ENCODE peak calls at places on chromosomes 13 and 19, in four cellular contexts. U is GM23338, H is HFFc6, T is progenitor cell of endocrine pancreas. G is an unnamed sample.

GRCh38 chr13:93562676-93563075 is 336.1 kb downstream of the GPC6 start:
- DNase-seq in U (no peak), H (no peak), T (no peak), G (no peak)

GRCh38 chr13:97430296-97430695 is 3.7 kb upstream of the RAP2A start:
- DNase-seq in U (no peak), H (no peak), T (no peak), G (no peak)

GRCh38 chr13:72386138-72386684 is 341.2 kb downstream of the MZT1 start:
- DNase-seq in U (no peak), H (no peak), T (no peak), G (no peak)

GRCh38 chr13:78370231-78370630 is 233.1 kb downstream of the POU4F1 start:
- DNase-seq in U (no peak), H (no peak), T (no peak), G (no peak)

GRCh38 chr13:110985570-110985969 is 70.7 kb upstream of the ANKRD10 start:
- DNase-seq in U (no peak), H (no peak), T (no peak), G (no peak)

GRCh38 chr19:39401549-39402416 is 4.9 kb upstream of the ZFP36 start:
- DNase-seq in U (no peak), H (peak), T (no peak), G (no peak)

GRCh38 chr19:36604656-36605100 is 435 bp upstream of the ZNF382 start:
- DNase-seq in U (peak), H (peak), T (peak), G (no peak)

GRCh38 chr13:33264620-33264978 is 21.0 kb downstream of the STARD13 start:
- DNase-seq in U (no peak), H (no peak), T (no peak), G (no peak)

GRCh38 chr13:98325724-98326123 is 148.7 kb upstream of the RNF113B start:
- DNase-seq in U (no peak), H (no peak), T (no peak), G (no peak)

GRCh38 chr19:50570997-50571396 is 2.8 kb upstream of the LRRC4B start:
- DNase-seq in U (no peak), H (no peak), T (no peak), G (no peak)

GRCh38 chr19:6425732-6426686 is 1.4 kb upstream of the KHSRP start:
- DNase-seq in U (no peak), H (no peak), T (no peak), G (no peak)

GRCh38 chr13:110907951-110908898 is 6.6 kb downstream of the ANKRD10 start:
- DNase-seq in U (peak), H (no peak), T (no peak), G (no peak)

GRCh38 chr19:15154002-15154612 is 46.7 kb downstream of the NOTCH3 start:
- DNase-seq in U (peak), H (peak), T (no peak), G (no peak)

GRCh38 chr13:51276684-51277083 is 54.5 kb downstream of the FAM124A start:
- DNase-seq in U (no peak), H (no peak), T (no peak), G (no peak)

GRCh38 chr19:51811344-51811743 is 16.4 kb downstream of the FPR3 start:
- DNase-seq in U (no peak), H (no peak), T (no peak), G (no peak)

GRCh38 chr13:29817604-29818378 is 32.6 kb downstream of the UBL3 start:
- DNase-seq in U (no peak), H (peak), T (no peak), G (no peak)

DNA sequence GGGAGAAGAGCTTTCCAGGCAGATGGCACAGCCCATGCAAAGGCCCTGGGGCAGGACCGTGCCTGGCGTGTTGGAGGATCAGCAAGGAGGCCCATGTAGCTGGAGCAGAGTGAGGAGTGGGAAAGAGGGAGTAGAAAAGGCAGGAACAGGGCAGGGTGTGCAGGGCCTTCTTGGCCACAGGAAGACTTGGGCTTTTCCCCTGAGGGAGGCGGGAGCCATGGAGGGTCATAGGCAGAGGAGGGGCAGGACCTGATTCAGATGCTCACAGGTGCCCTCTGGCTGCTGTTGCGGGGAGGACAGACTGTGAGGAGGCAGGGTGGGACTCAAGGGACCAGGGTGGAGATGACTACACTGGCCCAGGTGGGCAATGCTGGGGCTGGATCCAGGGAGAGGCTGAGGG is 13.8 kb upstream of the PTPRS start:
- DNase-seq in U (peak), H (no peak), T (no peak), G (no peak)
- TF ChIP-seq CTCF in U (peak), H (peak), T (peak), G (peak)

GRCh38 chr19:9785367-9786331 is 17.1 kb upstream of the ZNF846 start:
- DNase-seq in U (peak), H (peak), T (peak), G (peak)
- TF ChIP-seq CTCF in U (no peak), H (no peak), T (no peak), G (no peak)

GRCh38 chr19:33063356-33064116 is 1.2 kb downstream of the RHPN2 start:
- DNase-seq in U (peak), H (peak), T (no peak), G (no peak)

GRCh38 chr19:33066543-33066942 is 1.9 kb upstream of the RHPN2 start:
- DNase-seq in U (no peak), H (no peak), T (no peak), G (no peak)

GRCh38 chr19:33064117-33064777 is 441 bp downstream of the RHPN2 start:
- DNase-seq in U (peak), H (no peak), T (peak), G (no peak)

GRCh38 chr19:33062902-33063301 is 1.8 kb downstream of the RHPN2 start:
- DNase-seq in U (no peak), H (no peak), T (no peak), G (no peak)

GRCh38 chr19:33064778-33065550 is at the start of gene RHPN2:
- DNase-seq in U (peak), H (peak), T (peak), G (no peak)
- TF ChIP-seq CTCF in U (no peak), H (no peak), T (no peak), G (no peak)

DNA sequence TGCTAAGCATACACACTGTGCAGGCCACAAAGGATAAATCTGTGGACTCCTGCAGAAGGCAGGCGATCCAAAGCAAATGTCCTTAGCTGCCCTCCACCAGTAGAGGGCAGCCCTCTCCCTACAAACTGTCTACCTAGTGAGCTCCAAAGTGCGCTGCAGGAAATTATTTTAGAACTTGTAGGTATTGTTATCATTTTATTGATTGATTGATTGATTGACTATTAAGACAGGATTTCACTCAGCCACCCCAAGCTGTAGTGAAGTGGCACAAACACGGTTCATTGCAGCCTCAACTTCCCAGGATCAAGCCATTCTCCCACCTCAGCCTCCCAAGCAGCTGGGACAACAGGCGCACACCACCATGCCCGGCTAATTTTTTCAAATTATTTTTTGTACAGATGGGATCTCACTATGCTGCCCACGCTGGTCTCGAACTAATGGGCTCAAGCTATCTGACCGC is 37.3 kb downstream of the RNF6 start:
- DNase-seq in U (peak), H (peak), T (peak), G (peak)
- TF ChIP-seq CTCF in U (peak), H (peak), T (peak), G (peak)

GRCh38 chr19:13060964-13061927 is 41.4 kb downstream of the LYL1 start:
- DNase-seq in U (peak), H (peak), T (peak), G (no peak)
- TF ChIP-seq CTCF in U (peak), H (peak), T (peak), G (peak)

GRCh38 chr19:10478903-10479384 is 24.2 kb downstream of the KEAP1 start:
- DNase-seq in U (peak), H (peak), T (peak), G (peak)
- TF ChIP-seq CTCF in U (peak), H (peak), T (peak), G (peak)

DNA sequence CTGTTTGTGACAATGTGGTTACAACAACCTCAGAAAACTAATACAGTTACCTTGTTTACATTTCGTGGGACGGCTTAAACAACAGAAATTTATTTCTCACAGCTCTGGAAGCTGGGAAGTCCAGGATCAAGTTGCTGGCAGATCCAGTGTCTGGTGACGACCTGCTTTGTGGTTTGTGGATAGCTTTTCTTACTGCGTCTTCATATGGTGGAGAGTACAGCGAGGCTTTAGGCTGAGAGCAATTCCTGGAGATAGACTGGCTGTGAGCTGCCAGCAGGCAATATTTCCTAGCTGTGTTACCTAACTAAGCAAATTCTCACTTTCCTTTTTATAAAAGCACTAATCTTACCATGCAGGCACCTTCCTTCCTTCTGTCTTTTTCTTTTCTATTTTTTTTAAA is 1203.5 kb upstream of the PRR20A start:
- DNase-seq in U (no peak), H (no peak), T (no peak), G (no peak)
- TF ChIP-seq CTCF in U (no peak), H (no peak), T (no peak), G (no peak)

GRCh38 chr13:102951808-102952207 is 106.0 kb downstream of the ERCC5 start:
- DNase-seq in U (no peak), H (no peak), T (no peak), G (no peak)

GRCh38 chr13:102944821-102945220 is 99.0 kb downstream of the ERCC5 start:
- DNase-seq in U (no peak), H (no peak), T (no peak), G (no peak)

GRCh38 chr13:102945324-102945815 is 99.5 kb downstream of the ERCC5 start:
- DNase-seq in U (no peak), H (no peak), T (no peak), G (no peak)

GRCh38 chr13:102948006-102948405 is 102.2 kb downstream of the ERCC5 start:
- DNase-seq in U (no peak), H (no peak), T (no peak), G (no peak)
- TF ChIP-seq CTCF in U (no peak), H (no peak), T (no peak), G (no peak)